ENCODE peak calls at places on chromosomes 12 and 14, in seven cellular contexts. T, K, A, B, O, V and U are unnamed samples.

GRCh38 chr14:88765130-88765529 is 27.6 kb downstream of the EML5 start:
- DNase-seq in T (no peak), K (peak; percentile 79), A (no peak), B (no peak), O (peak; percentile 82), V (no peak), U (no peak)

GRCh38 chr14:22383515-22384166 is 205.4 kb downstream of the DAD1 start:
- DNase-seq in T (no peak), K (no peak), A (no peak), B (no peak), O (no peak), V (no peak), U (no peak)

GRCh38 chr12:4626543-4626942 is 22.3 kb downstream of the AKAP3 start:
- DNase-seq in T (no peak), K (peak; percentile 46), A (no peak), B (no peak), O (no peak), V (no peak), U (no peak)

GRCh38 chr12:6333566-6333965 is 8.3 kb downstream of the TNFRSF1A start:
- DNase-seq in T (no peak), K (peak; percentile 95), A (no peak), B (no peak), O (peak; percentile 90), V (no peak), U (no peak)

GRCh38 chr12:64186789-64187188 is 35.3 kb downstream of the KICS2 start:
- DNase-seq in T (no peak), K (peak; percentile 46), A (no peak), B (no peak), O (peak; percentile 47), V (peak; percentile 50), U (no peak)

GRCh38 chr12:84070311-84070710 is 842.3 kb downstream of the SLC6A15 start:
- DNase-seq in T (no peak), K (no peak), A (peak; percentile 86), B (no peak), O (peak; percentile 89), V (no peak), U (no peak)

GRCh38 chr12:13749380-13749779 is 232.0 kb downstream of the GRIN2B start:
- DNase-seq in T (no peak), K (no peak), A (no peak), B (no peak), O (no peak), V (no peak), U (no peak)

GRCh38 chr12:1593232-1594044 is 943 bp downstream of the FBXL14 start:
- DNase-seq in T (no peak), K (peak; percentile 59), A (peak; percentile 78), B (peak; percentile 71), O (no peak), V (peak; percentile 24), U (no peak)

GRCh38 chr14:36556811-36557433 is 25.5 kb downstream of the NKX2-8 start:
- DNase-seq in T (peak; percentile 16), K (no peak), A (no peak), B (no peak), O (peak; percentile 7), V (peak; percentile 56), U (peak; percentile 22)

GRCh38 chr14:53493895-53494294 is 340.8 kb upstream of the DDHD1 start:
- DNase-seq in T (no peak), K (no peak), A (no peak), B (no peak), O (no peak), V (no peak), U (no peak)

GRCh38 chr14:94388027-94388895 is at the start of gene SERPINA1:
- DNase-seq in T (no peak), K (peak; percentile 97), A (peak; percentile 52), B (peak; percentile 25), O (peak; percentile 44), V (peak; percentile 65), U (no peak)

GRCh38 chr12:93461503-93461902 is 5.8 kb upstream of the MRPL42 start:
- DNase-seq in T (no peak), K (no peak), A (no peak), B (no peak), O (no peak), V (no peak), U (no peak)

GRCh38 chr12:31749024-31749704 is 20.3 kb upstream of the AMN1 start:
- DNase-seq in T (peak; percentile 53), K (peak; percentile 100), A (no peak), B (peak; percentile 80), O (peak; percentile 98), V (peak; percentile 96), U (no peak)

GRCh38 chr14:94334837-94335236 is 11.7 kb upstream of the SERPINA6 start:
- DNase-seq in T (no peak), K (peak; percentile 91), A (no peak), B (no peak), O (no peak), V (no peak), U (no peak)

GRCh38 chr12:95859947-95860850 is 1.4 kb downstream of the SNRPF start:
- DNase-seq in T (no peak), K (peak; percentile 4), A (no peak), B (no peak), O (no peak), V (no peak), U (no peak)
- H3K4me3 ChIP-seq in T (peak overlapping the region; percentile 66), K (peak overlapping the region; percentile 93), A (peak overlapping the region; percentile 69), B (no peak overlapping the region), O (peak overlapping the region; percentile 90), V (peak overlapping the region; percentile 90), U (peak overlapping the region; percentile 89)

GRCh38 chr14:75174066-75174465 is 2.3 kb downstream of the TMED10 start:
- DNase-seq in T (no peak), K (no peak), A (no peak), B (no peak), O (no peak), V (no peak), U (no peak)
- H3K4me3 ChIP-seq in T (no peak overlapping the region), K (peak overlapping the region; percentile 34), A (no peak overlapping the region), B (no peak overlapping the region), O (no peak overlapping the region), V (peak overlapping the region; percentile 100), U (no peak overlapping the region)

DNA sequence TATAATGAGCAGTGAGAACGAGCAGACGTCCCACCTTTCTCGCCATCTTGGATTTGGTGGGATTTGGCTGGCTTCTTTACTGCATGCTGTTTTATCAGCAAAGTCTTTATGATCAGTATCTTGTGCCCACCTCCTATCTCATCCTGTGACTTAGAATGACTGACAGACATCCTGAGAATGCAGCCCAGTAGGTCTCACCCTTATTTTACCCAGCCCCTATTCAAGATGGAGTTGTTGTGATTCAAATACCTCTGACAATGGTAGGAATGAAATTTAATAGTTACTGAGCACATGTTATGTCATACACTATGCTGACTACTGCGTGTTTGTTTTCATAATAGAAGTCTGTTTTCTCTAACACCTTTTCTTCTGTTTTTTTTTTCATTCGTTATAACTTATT is 1.9 kb downstream of the TMTC3 start:
- DNase-seq in T (no peak), K (no peak), A (no peak), B (no peak), O (no peak), V (no peak), U (no peak)
- H3K4me3 ChIP-seq in T (no peak overlapping the region), K (peak overlapping the region; percentile 80), A (no peak overlapping the region), B (no peak overlapping the region), O (no peak overlapping the region), V (peak overlapping the region; percentile 89), U (no peak overlapping the region)

GRCh38 chr12:21527451-21528180 is 1.5 kb downstream of the SPX start:
- DNase-seq in T (no peak), K (peak; percentile 55), A (peak; percentile 74), B (peak; percentile 62), O (peak; percentile 18), V (peak; percentile 48), U (peak; percentile 62)

GRCh38 chr12:21528953-21529352 is 2.9 kb downstream of the SPX start:
- DNase-seq in T (no peak), K (no peak), A (no peak), B (no peak), O (no peak), V (peak; percentile 11), U (no peak)

GRCh38 chr12:21523148-21523547 is 2.9 kb upstream of the SPX start:
- DNase-seq in T (no peak), K (no peak), A (no peak), B (no peak), O (no peak), V (no peak), U (no peak)

GRCh38 chr12:21526721-21527345 is 737 bp downstream of the SPX start:
- DNase-seq in T (no peak), K (no peak), A (no peak), B (no peak), O (no peak), V (no peak), U (no peak)

GRCh38 chr12:21526053-21526452 is at the start of gene SPX:
- DNase-seq in T (no peak), K (peak; percentile 9), A (no peak), B (no peak), O (peak; percentile 26), V (peak; percentile 63), U (no peak)
- H3K4me3 ChIP-seq in T (no peak within 1 kb of the TSS), K (peak within 1 kb of the TSS; percentile 73), A (peak within 1 kb of the TSS; percentile 55), B (no peak within 1 kb of the TSS), O (no peak within 1 kb of the TSS), V (peak within 1 kb of the TSS; percentile 79), U (peak within 1 kb of the TSS; percentile 68)